ENCODE peak calls at places on chromosomes 1 and 21, in six cellular contexts. Y is PC-9, E is GM23338, B is PC-3, X is SK-N-SH, G is neural progenitor cell. K is an unnamed sample.

GRCh38 chr1:19046972-19047371 is 90.5 kb upstream of the IFFO2 start:
- DNase-seq in Y (no peak), E (no peak), B (no peak), X (no peak), G (no peak), K (no peak)

GRCh38 chr21:46215436-46216131 is 13.0 kb downstream of the LSS start:
- DNase-seq in Y (no peak), E (no peak), B (no peak), X (no peak), G (no peak), K (no peak)

GRCh38 chr1:82893712-82894111 is 1093.0 kb downstream of the ADGRL2 start:
- DNase-seq in Y (no peak), E (no peak), B (no peak), X (peak; percentile 36), G (no peak), K (no peak)

GRCh38 chr1:2469103-2469940 is 6.8 kb upstream of the PLCH2 start:
- DNase-seq in Y (no peak), E (no peak), B (no peak), X (no peak), G (no peak), K (no peak)

GRCh38 chr1:215992620-215993019 is 425.5 kb downstream of the KCTD3 start:
- DNase-seq in Y (no peak), E (peak; percentile 61), B (peak; percentile 72), X (peak; percentile 32), G (peak; percentile 38), K (peak; percentile 55)

GRCh38 chr1:14238472-14239059 is 359.9 kb upstream of the KAZN start:
- DNase-seq in Y (no peak), E (no peak), B (no peak), X (no peak), G (no peak), K (no peak)

GRCh38 chr1:161164901-161165620 is 1.2 kb upstream of the PPOX start:
- DNase-seq in Y (no peak), E (peak; percentile 9), B (no peak), X (no peak), G (no peak), K (no peak)

GRCh38 chr1:115142616-115143015 is 53.3 kb upstream of the TSPAN2 start:
- DNase-seq in Y (no peak), E (no peak), B (no peak), X (no peak), G (no peak), K (no peak)

GRCh38 chr1:25744140-25744581 is 55.8 kb upstream of the SELENON start:
- DNase-seq in Y (no peak), E (peak; percentile 75), B (peak; percentile 60), X (peak; percentile 69), G (peak; percentile 63), K (peak; percentile 77)

GRCh38 chr1:63454269-63454668 is 68.8 kb downstream of the ITGB3BP start:
- DNase-seq in Y (no peak), E (peak; percentile 51), B (peak; percentile 36), X (no peak), G (peak; percentile 39), K (peak; percentile 39)

GRCh38 chr1:214264196-214264595 is 16.8 kb upstream of the SMYD2 start:
- DNase-seq in Y (no peak), E (no peak), B (no peak), X (no peak), G (peak; percentile 48), K (no peak)

GRCh38 chr1:220219136-220219442 is 53.2 kb downstream of the RAB3GAP2 start:
- DNase-seq in Y (no peak), E (no peak), B (no peak), X (no peak), G (no peak), K (no peak)

GRCh38 chr1:16080422-16081150 is 7.1 kb upstream of the FAM131C start:
- DNase-seq in Y (no peak), E (no peak), B (no peak), X (no peak), G (no peak), K (no peak)

GRCh38 chr1:149845416-149845815 is 54.0 kb upstream of the BOLA1 start:
- DNase-seq in Y (no peak), E (peak; percentile 81), B (no peak), X (no peak), G (peak; percentile 20), K (peak; percentile 23)

DNA sequence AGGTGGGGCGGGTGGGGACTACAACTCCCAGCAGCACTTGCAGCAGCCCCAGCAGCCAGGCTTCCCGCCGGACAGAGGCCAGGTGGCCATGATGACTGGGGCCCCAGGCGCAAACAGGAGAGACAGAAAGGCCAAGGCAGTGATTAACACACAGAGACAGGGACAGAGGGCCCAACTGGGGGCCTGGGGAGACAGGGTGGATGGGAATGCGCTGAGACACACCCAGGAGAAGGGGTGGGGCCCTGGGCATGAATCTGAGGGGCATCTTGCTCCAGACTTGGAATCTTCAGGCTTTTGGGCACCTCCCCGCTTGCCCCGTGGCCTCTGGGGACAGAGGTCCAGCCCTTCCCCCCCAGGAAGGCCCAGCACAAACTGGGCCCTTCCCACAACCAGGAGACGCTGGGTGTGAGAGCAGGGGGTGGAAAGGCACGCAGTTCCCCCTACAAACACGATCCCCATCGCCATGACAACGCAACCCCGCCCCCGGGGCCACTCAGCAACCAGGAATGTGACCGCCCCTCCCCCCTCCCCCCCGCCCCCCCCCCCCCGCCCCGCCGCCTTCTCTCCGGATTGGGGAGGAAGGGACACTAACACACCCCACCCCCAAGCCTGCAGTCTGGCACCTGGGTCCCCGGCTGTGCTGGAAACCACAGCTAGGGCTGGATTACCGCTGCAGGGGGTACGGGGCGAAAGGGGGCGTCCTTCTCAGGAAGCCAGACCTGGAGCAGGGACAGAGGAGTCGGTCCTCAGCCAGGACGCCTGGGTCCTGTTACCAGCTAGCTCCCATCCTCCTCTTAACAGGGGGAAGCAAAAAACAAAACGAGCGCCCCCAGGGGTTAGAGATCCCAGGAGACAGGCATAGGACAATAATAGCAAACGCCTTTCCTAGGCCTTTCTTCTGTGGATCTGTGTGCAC is 4.5 kb downstream of the HDGF start:
- DNase-seq in Y (peak; percentile 89), E (peak; percentile 94), B (peak; percentile 93), X (peak; percentile 91), G (peak; percentile 94), K (peak; percentile 95)
- H3F3A ChIP-seq in Y (peaks cover 75% of the 10 kb centered on the region), E (peaks cover 40% of the 10 kb centered on the region), B (peaks cover 19% of the 10 kb centered on the region), X (peaks cover 51% of the 10 kb centered on the region), G (peaks cover 70% of the 10 kb centered on the region), K (peaks cover 47% of the 10 kb centered on the region)

GRCh38 chr1:23343246-23344110 is 606 bp downstream of the HNRNPR start:
- DNase-seq in Y (peak; percentile 53), E (peak; percentile 57), B (peak; percentile 57), X (no peak), G (peak; percentile 80), K (peak; percentile 89)

GRCh38 chr1:23345920-23346319 is 1.8 kb upstream of the HNRNPR start:
- DNase-seq in Y (no peak), E (no peak), B (no peak), X (no peak), G (no peak), K (no peak)

GRCh38 chr1:23344987-23345472 is 946 bp upstream of the HNRNPR start:
- DNase-seq in Y (no peak), E (peak; percentile 12), B (no peak), X (peak; percentile 55), G (peak; percentile 19), K (no peak)

GRCh38 chr1:23344111-23344986 is at the start of gene HNRNPR:
- DNase-seq in Y (peak; percentile 96), E (peak; percentile 100), B (peak; percentile 99), X (peak; percentile 97), G (peak; percentile 100), K (peak; percentile 100)

DNA sequence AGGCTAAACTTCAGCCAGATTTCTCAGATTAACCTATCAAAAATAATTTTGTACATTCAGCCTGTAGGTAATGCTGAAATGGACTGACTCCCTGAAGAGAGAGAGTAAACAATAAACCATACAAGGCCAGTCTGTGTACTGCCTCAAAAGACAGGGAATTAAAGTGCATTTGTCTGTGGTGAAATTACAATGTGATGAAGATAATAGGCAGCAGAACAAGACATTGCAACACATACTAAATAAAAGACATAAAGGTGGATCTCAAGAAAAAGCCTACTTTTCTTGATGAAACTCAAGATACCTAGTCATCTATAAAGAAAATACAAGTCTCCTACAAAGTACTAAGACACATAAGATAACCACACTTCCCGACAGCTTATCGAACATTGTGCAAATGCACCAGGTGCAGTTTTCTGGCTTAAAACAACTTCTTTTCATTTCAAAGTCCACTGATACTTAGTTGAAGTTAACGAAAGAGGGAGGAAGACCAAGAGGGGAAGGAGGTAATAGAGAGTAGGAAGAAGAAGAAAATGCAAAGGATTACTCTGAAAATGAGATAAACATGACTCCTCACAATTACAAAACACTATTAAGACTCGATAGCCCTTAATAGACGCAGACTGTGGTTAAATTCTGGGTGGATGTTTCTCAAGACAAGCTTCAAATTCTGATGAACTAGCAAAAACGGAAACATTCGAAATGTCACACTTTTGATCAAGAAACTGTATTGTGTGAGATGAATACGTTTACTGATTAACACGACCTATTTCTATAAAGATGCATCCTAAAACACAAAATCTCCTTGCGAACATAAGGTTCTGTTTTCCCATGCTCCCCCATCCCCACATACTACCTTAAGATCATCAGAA is 2.0 kb downstream of the HNRNPR start:
- DNase-seq in Y (no peak), E (no peak), B (no peak), X (no peak), G (no peak), K (peak; percentile 37)
- H3K4me1 ChIP-seq in Y (peaks cover 39% of the 10 kb centered on the region), E (peaks cover 36% of the 10 kb centered on the region), B (peaks cover 26% of the 10 kb centered on the region), X (peaks cover 18% of the 10 kb centered on the region), G (peaks cover 43% of the 10 kb centered on the region), K (peaks cover 57% of the 10 kb centered on the region)

DNA sequence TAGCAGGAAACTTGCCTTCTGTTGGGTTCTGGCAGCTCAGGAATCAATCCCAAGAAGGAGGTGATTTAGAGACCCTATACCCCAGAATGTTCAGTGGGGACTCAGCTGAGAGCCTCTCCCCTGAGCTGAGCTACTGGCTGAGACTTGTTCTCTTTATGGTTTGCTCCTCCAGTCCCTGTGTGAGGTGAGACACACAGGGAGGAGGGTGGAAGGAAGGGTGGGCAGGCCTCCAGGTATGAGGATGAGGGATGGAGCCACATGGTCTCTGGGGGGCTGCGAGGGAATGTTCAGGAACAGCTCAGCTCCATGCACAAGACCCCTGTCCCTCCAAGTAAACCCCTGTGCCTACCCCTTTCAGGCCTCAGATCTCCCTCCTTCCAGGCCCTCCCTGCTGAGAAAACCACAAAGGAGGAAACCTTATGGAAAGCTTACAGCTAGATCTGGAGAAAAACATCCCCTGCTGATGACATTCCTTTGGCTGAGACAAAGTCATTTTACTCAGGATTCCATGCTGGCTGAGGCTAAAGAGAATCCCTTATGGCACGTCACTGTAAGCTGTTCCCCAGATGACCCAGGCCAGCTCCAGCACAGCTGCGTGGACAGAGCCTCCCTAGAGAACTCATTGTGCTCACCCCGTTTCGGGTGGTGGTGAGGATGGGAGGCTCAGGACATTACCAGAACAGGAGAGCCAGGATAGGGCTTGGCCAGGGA is 91.5 kb upstream of the IPO9 start:
- DNase-seq in Y (no peak), E (peak; percentile 80), B (no peak), X (no peak), G (peak; percentile 90), K (peak; percentile 90)
- H4K20me1 ChIP-seq in Y (no peaks in the 10 kb centered on the region), E (peaks cover 10% of the 10 kb centered on the region), B (no peaks in the 10 kb centered on the region), X (no peaks in the 10 kb centered on the region), G (peaks cover 9% of the 10 kb centered on the region), K (no peaks in the 10 kb centered on the region)

DNA sequence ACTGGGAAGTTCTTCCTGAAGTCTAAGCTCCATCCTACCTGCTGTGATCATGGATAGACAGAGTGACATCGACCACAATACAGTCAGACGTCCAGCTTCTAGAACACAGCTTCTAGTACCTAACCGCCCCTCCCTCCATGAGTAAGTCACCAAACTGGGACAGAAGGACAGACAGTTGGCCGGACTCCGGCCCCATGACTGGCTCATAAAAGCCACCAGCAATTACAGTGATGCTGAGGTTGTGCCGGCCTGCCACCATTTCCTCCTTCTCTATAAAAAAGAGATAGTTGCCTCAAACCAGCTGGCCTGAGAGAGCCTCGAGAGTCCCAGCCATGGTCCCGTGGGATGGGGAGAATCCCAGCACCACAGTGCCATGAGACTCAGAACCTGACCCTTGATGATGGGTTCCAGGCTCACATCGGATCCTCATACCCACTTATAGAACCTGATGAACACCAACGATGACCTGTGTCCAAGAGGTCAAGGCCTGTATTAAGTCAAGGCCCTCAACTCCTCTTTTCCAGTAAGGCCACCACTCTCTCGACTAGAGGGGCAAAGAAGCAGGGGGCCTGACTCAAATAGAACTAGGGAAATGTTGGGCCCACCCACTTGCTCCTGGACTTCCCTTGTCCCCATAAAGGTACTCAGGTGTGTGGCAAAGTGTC is 3.4 kb downstream of the MEF2D start:
- DNase-seq in Y (peak; percentile 21), E (no peak), B (no peak), X (no peak), G (no peak), K (peak; percentile 65)
- H3F3A ChIP-seq in Y (peaks cover 15% of the 10 kb centered on the region), E (peaks cover 9% of the 10 kb centered on the region), B (no peaks in the 10 kb centered on the region), X (peaks cover 7% of the 10 kb centered on the region), G (peaks cover 31% of the 10 kb centered on the region), K (peaks cover 29% of the 10 kb centered on the region)